ENCODE peak calls at places on chromosome 6, in six cellular contexts. V, W, Y, D, F and B are unnamed samples.

GRCh38 chr6:99092009-99092408 is 144.3 kb upstream of the FBXL4 start:
- DNase-seq in F (no peak), Y (no peak), W (no peak), D (no peak), V (no peak), B (no peak)

GRCh38 chr6:16196958-16197576 is 41.3 kb upstream of the GMPR start:
- DNase-seq in V (no peak), F (no peak), D (no peak), Y (no peak), W (no peak), B (no peak)

GRCh38 chr6:42093582-42094329 is 43.4 kb downstream of the TAF8 start:
- DNase-seq in W (no peak), F (no peak), D (no peak), Y (no peak), V (no peak), B (no peak)

GRCh38 chr6:23228439-23229024 is 659.2 kb downstream of the HDGFL1 start:
- DNase-seq in D (no peak), F (no peak), W (no peak), V (no peak), Y (no peak), B (no peak)

GRCh38 chr6:170030284-170031095 is 260.4 kb downstream of the DLL1 start:
- DNase-seq in D (no peak), Y (no peak), V (no peak), W (no peak), F (no peak), B (peak)

GRCh38 chr6:139037490-139037889 is 8.9 kb downstream of the ABRACL start:
- DNase-seq in D (no peak), F (no peak), W (no peak), V (no peak), Y (peak), B (no peak)

GRCh38 chr6:100176951-100177710 is 183.1 kb upstream of the MCHR2 start:
- DNase-seq in W (no peak), D (no peak), Y (peak), F (no peak), V (no peak), B (no peak)

GRCh38 chr6:112443118-112443641 is 96.0 kb downstream of the RFPL4B start:
- DNase-seq in V (no peak), W (no peak), Y (no peak), D (no peak), F (no peak), B (no peak)

GRCh38 chr6:163777379-163777686 is 362.8 kb downstream of the QKI start:
- DNase-seq in F (no peak), Y (no peak), W (no peak), D (no peak), V (no peak), B (peak)

GRCh38 chr6:36839819-36840379 is 655 bp upstream of the CPNE5 start:
- DNase-seq in Y (no peak), F (no peak), V (peak), W (peak), D (peak), B (peak)

GRCh38 chr6:112309244-112309643 is 37.9 kb upstream of the RFPL4B start:
- DNase-seq in V (no peak), W (no peak), Y (peak), D (no peak), F (no peak), B (no peak)

GRCh38 chr6:46590765-46591164 is 61.9 kb downstream of the CYP39A1 start:
- DNase-seq in Y (no peak), D (no peak), F (no peak), W (no peak), V (no peak), B (no peak)

GRCh38 chr6:27495386-27496135 is 22.7 kb upstream of the ZNF184 start:
- DNase-seq in V (no peak), Y (peak), D (peak), F (no peak), W (no peak), B (peak)

GRCh38 chr6:53059648-53060589 is 5.3 kb upstream of the FBXO9 start:
- DNase-seq in W (no peak), V (no peak), D (no peak), Y (no peak), F (no peak), B (no peak)

GRCh38 chr6:14074723-14075503 is 42.7 kb upstream of the CD83 start:
- DNase-seq in Y (peak), F (no peak), V (peak), D (peak), W (no peak), B (peak)

GRCh38 chr6:35543459-35544193 is 30.9 kb upstream of the TULP1 start:
- DNase-seq in F (no peak), W (no peak), D (no peak), Y (no peak), V (no peak), B (no peak)

GRCh38 chr6:83488861-83489260 is 23.5 kb upstream of the PRSS35 start:
- DNase-seq in Y (no peak), V (no peak), D (no peak), W (no peak), F (no peak), B (no peak)

GRCh38 chr6:152150196-152150595 is 342.7 kb downstream of the ESR1 start:
- DNase-seq in D (no peak), F (no peak), V (no peak), W (no peak), Y (no peak), B (no peak)

GRCh38 chr6:135159531-135159930 is 21.6 kb upstream of the MYB start:
- DNase-seq in Y (no peak), D (no peak), V (no peak), W (no peak), F (no peak), B (no peak)

GRCh38 chr6:71420693-71421328 is 132.2 kb downstream of the OGFRL1 start:
- DNase-seq in W (no peak), V (peak), Y (peak), F (no peak), D (peak), B (peak)

GRCh38 chr6:36216559-36216958 is 20.0 kb downstream of the BRPF3 start:
- DNase-seq in F (no peak), D (no peak), Y (peak), W (no peak), V (no peak), B (no peak)

GRCh38 chr6:131694832-131695426 is 6.3 kb downstream of the OR2A4 start:
- DNase-seq in W (peak), Y (peak), V (peak), F (no peak), D (peak), B (peak)

GRCh38 chr6:141133346-141133745 is 999.4 kb upstream of the GJE1 start:
- DNase-seq in D (no peak), F (no peak), Y (no peak), V (no peak), W (no peak), B (no peak)

GRCh38 chr6:113598786-113599185 is 258.4 kb upstream of the MARCKS start:
- DNase-seq in V (no peak), D (no peak), F (no peak), W (no peak), Y (no peak), B (no peak)

GRCh38 chr6:105757512-105758200 is 328.5 kb upstream of the PRDM1 start:
- DNase-seq in Y (peak), D (no peak), F (no peak), V (no peak), W (peak), B (no peak)

GRCh38 chr6:6918216-6918983 is 189.4 kb upstream of the RREB1 start:
- DNase-seq in Y (peak), D (no peak), V (no peak), W (peak), F (no peak), B (no peak)

GRCh38 chr6:66992660-66993059 is 1285.6 kb upstream of the EYS start:
- DNase-seq in V (no peak), Y (peak), W (no peak), D (no peak), F (no peak), B (no peak)

GRCh38 chr6:168368063-168368835 is 48.7 kb upstream of the DACT2 start:
- DNase-seq in F (no peak), V (no peak), D (no peak), W (no peak), Y (no peak), B (no peak)

GRCh38 chr6:128632131-128632530 is 111.7 kb upstream of the PTPRK start:
- DNase-seq in V (no peak), W (no peak), D (no peak), F (no peak), Y (no peak), B (no peak)

GRCh38 chr6:56019973-56020372 is 144.6 kb upstream of the BMP5 start:
- DNase-seq in Y (no peak), F (no peak), D (no peak), V (no peak), W (no peak), B (no peak)

GRCh38 chr6:100833972-100834574 is 47.1 kb downstream of the ASCC3 start:
- DNase-seq in W (no peak), Y (no peak), D (no peak), V (no peak), F (no peak), B (no peak)

GRCh38 chr6:154614101-154614500 is 103.6 kb upstream of the CNKSR3 start:
- DNase-seq in W (no peak), F (no peak), V (no peak), D (no peak), Y (no peak), B (no peak)

GRCh38 chr6:70390067-70390466 is 23.2 kb upstream of the FAM135A start:
- DNase-seq in D (no peak), V (no peak), Y (no peak), W (no peak), F (no peak), B (no peak)

GRCh38 chr6:43951756-43952675 is 175.2 kb downstream of the MRPL14 start:
- DNase-seq in V (no peak), F (no peak), D (no peak), Y (no peak), W (no peak), B (peak)

GRCh38 chr6:116556814-116557403 is 3.4 kb downstream of the CALHM4 start:
- DNase-seq in Y (peak), V (no peak), W (no peak), D (no peak), F (no peak), B (no peak)

GRCh38 chr6:41430875-41431274 is 95.5 kb downstream of the NCR2 start:
- DNase-seq in Y (peak), V (no peak), W (no peak), F (no peak), D (no peak), B (no peak)